ENCODE peak calls at places on chromosomes 7 and 10, in ten cellular contexts. E is transverse colon, K is HCT116, W is upper lobe of left lung, T is Panc1, S is spleen, I is GM23338, H is vagina, N is H1, D is stomach. F is an unnamed sample.

GRCh38 chr7:149558149-149558861 is 60.7 kb upstream of the ZNF746 start:
- DNase-seq in E (no peak), K (peak; percentile 91), W (no peak), T (peak; percentile 92), S (no peak), I (no peak), H (no peak), N (no peak), D (no peak), F (no peak)

GRCh38 chr7:18416988-18417387 is 78.6 kb upstream of the HDAC9 start:
- DNase-seq in E (no peak), K (no peak), W (no peak), T (no peak), S (no peak), I (no peak), H (no peak), N (no peak), D (no peak), F (no peak)

GRCh38 chr7:55130079-55130476 is 111.3 kb downstream of the EGFR start:
- DNase-seq in E (no peak), K (no peak), W (no peak), T (no peak), S (no peak), I (no peak), H (no peak), N (no peak), D (no peak), F (no peak)

GRCh38 chr7:65722361-65722792 is 150.5 kb upstream of the VKORC1L1 start:
- DNase-seq in E (peak; percentile 75), K (peak; percentile 37), W (no peak), T (peak; percentile 13), S (peak; percentile 80), I (peak; percentile 84), H (no peak), N (peak; percentile 81), D (peak; percentile 77), F (peak; percentile 70)

GRCh38 chr7:127863082-127863481 is 168.2 kb downstream of the LRRC4 start:
- DNase-seq in E (no peak), K (no peak), W (no peak), T (no peak), S (no peak), I (no peak), H (no peak), N (no peak), D (no peak), F (no peak)

GRCh38 chr10:126969310-126969709 is 64.1 kb downstream of the DOCK1 start:
- DNase-seq in E (peak; percentile 36), K (peak; percentile 8), W (no peak), T (no peak), S (no peak), I (peak; percentile 62), H (no peak), N (no peak), D (no peak), F (no peak)

GRCh38 chr7:90459888-90460287 is 9.6 kb upstream of the PTTG1IP2 start:
- DNase-seq in E (no peak), K (no peak), W (no peak), T (no peak), S (no peak), I (peak; percentile 43), H (no peak), N (no peak), D (no peak), F (no peak)

GRCh38 chr10:96276831-96277230 is 5.5 kb upstream of the BLNK start:
- DNase-seq in E (no peak), K (no peak), W (no peak), T (no peak), S (no peak), I (no peak), H (peak; percentile 10), N (no peak), D (no peak), F (no peak)

GRCh38 chr7:115068220-115068619 is 146.3 kb downstream of the MDFIC start:
- DNase-seq in E (no peak), K (no peak), W (no peak), T (no peak), S (no peak), I (no peak), H (no peak), N (no peak), D (no peak), F (no peak)

GRCh38 chr10:114061148-114061547 is 17.5 kb downstream of the ADRB1 start:
- DNase-seq in E (no peak), K (no peak), W (no peak), T (no peak), S (no peak), I (peak; percentile 28), H (no peak), N (no peak), D (no peak), F (no peak)

GRCh38 chr7:141785711-141786552 is 4.1 kb upstream of the TAS2R5 start:
- DNase-seq in E (no peak), K (peak; percentile 36), W (no peak), T (peak; percentile 51), S (no peak), I (peak; percentile 76), H (no peak), N (no peak), D (no peak), F (no peak)

GRCh38 chr10:99172130-99172738 is 63.4 kb downstream of the HPSE2 start:
- DNase-seq in E (peak; percentile 34), K (peak; percentile 51), W (no peak), T (peak; percentile 7), S (no peak), I (peak; percentile 79), H (no peak), N (peak; percentile 55), D (no peak), F (no peak)

GRCh38 chr7:134690614-134691504 is 44.2 kb downstream of the BPGM start:
- DNase-seq in E (no peak), K (no peak), W (no peak), T (no peak), S (no peak), I (no peak), H (no peak), N (no peak), D (no peak), F (no peak)

DNA sequence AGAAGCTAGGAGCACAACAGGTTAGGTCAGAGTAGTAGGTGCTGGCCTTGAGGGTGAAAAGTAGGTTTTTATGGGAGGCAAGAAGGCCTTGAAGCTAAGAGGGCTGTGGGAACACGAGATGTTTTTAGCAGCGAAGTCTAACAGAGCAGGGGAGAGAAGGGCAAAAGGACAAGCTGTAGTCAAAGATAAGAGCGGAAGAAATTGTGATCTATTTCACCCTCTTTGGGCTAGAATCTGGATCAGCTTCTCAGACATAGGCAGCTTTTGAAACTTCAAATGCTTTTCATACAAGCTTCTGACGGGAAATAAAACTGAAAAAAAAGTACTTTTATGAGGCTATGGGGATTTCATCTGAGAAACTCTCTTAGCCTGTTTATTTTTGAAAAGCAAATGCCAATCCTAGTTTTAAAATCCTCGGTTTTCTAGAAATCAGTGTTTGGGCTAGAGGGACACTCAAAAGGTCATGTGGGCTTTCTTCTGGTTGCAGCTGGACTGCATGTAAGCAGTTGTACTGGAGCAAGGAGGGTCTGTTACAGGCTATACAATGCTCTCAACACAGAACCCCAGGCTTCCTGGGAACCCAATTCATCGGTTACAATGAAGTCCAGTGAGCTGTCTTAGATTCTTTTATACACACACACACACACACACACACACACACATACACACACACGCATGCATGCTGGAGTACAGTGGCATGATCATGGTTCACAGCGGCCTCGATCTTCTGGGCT is 83.5 kb downstream of the RNF216 start:
- DNase-seq in E (no peak), K (no peak), W (no peak), T (no peak), S (no peak), I (no peak), H (no peak), N (no peak), D (no peak), F (no peak)
- H3K4me1 ChIP-seq in E (peaks cover 29% of the 10 kb centered on the region), K (peaks cover 28% of the 10 kb centered on the region), W (peaks cover 53% of the 10 kb centered on the region), T (peaks cover 17% of the 10 kb centered on the region), S (peaks cover 96% of the 10 kb centered on the region), I (no peaks in the 10 kb centered on the region), H (peaks cover 52% of the 10 kb centered on the region), N (no peaks in the 10 kb centered on the region), D (peaks cover 49% of the 10 kb centered on the region), F (no peaks in the 10 kb centered on the region)

DNA sequence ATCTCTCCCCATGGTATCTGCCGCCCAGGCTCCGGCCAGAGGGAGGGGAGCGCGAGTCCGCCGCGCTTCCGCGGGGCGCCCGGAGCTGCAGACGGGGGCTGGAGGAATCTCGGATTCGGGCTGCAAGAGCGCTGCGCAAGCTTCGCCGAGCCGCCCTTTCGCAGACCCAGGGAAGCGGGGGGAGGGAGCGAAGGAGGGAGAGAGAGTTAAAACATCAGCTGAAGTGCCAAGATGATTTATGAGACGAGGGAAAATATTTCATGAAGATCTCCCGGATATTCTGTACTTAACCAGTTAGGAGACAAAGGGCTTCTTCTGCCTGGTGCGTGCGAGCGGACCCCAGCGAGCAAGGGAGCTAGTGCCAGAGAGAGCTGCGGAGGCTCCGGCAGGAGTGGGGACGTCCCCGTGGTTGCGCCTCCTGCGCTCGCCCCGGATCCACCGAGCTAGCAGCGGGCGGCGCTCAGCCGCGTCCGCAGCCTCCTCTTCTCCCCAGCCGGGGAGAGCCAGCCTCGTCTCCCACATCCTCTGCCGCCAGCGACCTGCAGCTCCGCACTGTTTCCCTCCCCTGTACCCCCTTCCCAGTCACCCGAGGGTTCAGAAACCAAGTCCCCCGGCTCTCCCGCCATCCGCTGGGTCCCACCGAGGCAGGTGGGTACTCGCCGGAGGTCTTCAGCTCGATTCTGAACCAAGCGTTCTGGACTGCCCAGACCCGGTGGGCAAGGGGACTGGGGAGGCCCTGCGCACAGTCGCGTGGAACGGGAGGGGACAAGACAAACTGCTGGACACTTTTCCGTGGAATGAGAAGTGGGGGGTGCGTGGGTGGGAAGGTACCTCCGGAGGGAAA is 1.0 kb upstream of the PAX2 start:
- DNase-seq in E (no peak), K (no peak), W (peak; percentile 72), T (no peak), S (no peak), I (peak; percentile 60), H (no peak), N (peak; percentile 77), D (no peak), F (peak; percentile 53)
- TF ChIP-seq POLR2AphosphoS5 in E (no peak), K (no peak), W (no peak), T (no peak), S (no peak), I (no peak), H (no peak), N (no peak), D (no peak), F (no peak)

DNA sequence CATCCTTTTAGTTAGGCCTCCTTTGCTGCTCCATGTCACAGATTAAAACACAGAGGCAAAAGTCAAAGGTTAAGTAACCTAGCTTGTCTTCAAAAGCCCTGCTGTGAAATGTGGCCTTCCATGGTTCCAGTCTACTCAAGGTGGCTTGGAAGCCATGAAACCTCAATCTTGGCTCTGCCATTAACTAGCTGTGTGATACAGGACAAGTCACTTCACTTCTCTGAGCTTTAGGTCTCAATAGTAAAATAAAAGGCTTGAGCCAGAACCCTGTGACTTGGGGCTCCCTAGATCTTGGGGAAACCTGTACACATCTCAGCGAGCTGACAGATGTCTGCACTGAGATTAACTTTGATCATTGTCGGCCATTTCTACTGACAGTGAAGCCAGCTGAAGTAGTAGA is 48.0 kb upstream of the KMT2E start:
- DNase-seq in E (no peak), K (no peak), W (no peak), T (no peak), S (no peak), I (no peak), H (peak; percentile 32), N (no peak), D (no peak), F (no peak)
- H3K4me1 ChIP-seq in E (peaks cover 36% of the 10 kb centered on the region), K (no peaks in the 10 kb centered on the region), W (peaks cover 39% of the 10 kb centered on the region), T (no peaks in the 10 kb centered on the region), S (peaks cover 29% of the 10 kb centered on the region), I (no peaks in the 10 kb centered on the region), H (peaks cover 41% of the 10 kb centered on the region), N (no peaks in the 10 kb centered on the region), D (peaks cover 34% of the 10 kb centered on the region), F (peaks cover 26% of the 10 kb centered on the region)

GRCh38 chr10:112379635-112380296 is 5.8 kb downstream of the ACSL5 start:
- DNase-seq in E (peak; percentile 49), K (peak; percentile 99), W (no peak), T (no peak), S (no peak), I (no peak), H (no peak), N (no peak), D (no peak), F (no peak)
- TF ChIP-seq POLR2AphosphoS5 in E (no peak), K (peak; percentile 91), W (no peak), T (no peak), S (no peak), I (no peak), H (no peak), N (no peak), D (no peak), F (no peak)

F was measured in sigmoid colon.